ENCODE peak calls at places on chromosomes 16 and 17, in five cellular contexts. E, T, W, U and B are unnamed samples.

GRCh38 chr17:19867094-19867653 is 562 bp downstream of the ULK2 start:
- DNase-seq in E (peak), T (peak), W (peak), U (peak), B (peak)

GRCh38 chr17:48550313-48551205 is 5.7 kb upstream of the HOXB2 start:
- DNase-seq in E (no peak), T (no peak), W (no peak), U (no peak), B (no peak)

GRCh38 chr17:43974541-43975315 is 21.0 kb upstream of the PYY start:
- DNase-seq in E (no peak), T (no peak), W (no peak), U (no peak), B (no peak)

GRCh38 chr16:87918866-87919680 is 17.3 kb downstream of the CA5A start:
- DNase-seq in E (no peak), T (peak), W (no peak), U (no peak), B (peak)

GRCh38 chr17:59859444-59860025 is 33.2 kb downstream of the TUBD1 start:
- DNase-seq in E (no peak), T (no peak), W (no peak), U (no peak), B (no peak)

GRCh38 chr17:74865504-74866197 is 6.0 kb upstream of the GRIN2C start:
- DNase-seq in E (no peak), T (no peak), W (no peak), U (no peak), B (no peak)

GRCh38 chr17:73255671-73256181 is 6.0 kb downstream of the CPSF4L start:
- DNase-seq in E (peak), T (peak), W (peak), U (peak), B (peak)

GRCh38 chr16:3983081-3983520 is 102.6 kb upstream of the CREBBP start:
- DNase-seq in E (peak), T (peak), W (peak), U (peak), B (peak)

GRCh38 chr17:81576621-81577277 is 24.6 kb upstream of the FAAP100 start:
- DNase-seq in E (no peak), T (no peak), W (peak), U (no peak), B (no peak)

GRCh38 chr16:81693467-81694303 is 85.4 kb upstream of the PLCG2 start:
- DNase-seq in E (no peak), T (no peak), W (no peak), U (no peak), B (no peak)

GRCh38 chr17:65794572-65794971 is 233.1 kb upstream of the AXIN2 start:
- DNase-seq in E (peak), T (no peak), W (peak), U (peak), B (no peak)

GRCh38 chr17:28554565-28554964 is 2.1 kb upstream of the UNC119 start:
- DNase-seq in E (no peak), T (no peak), W (no peak), U (no peak), B (no peak)

GRCh38 chr16:4293822-4294457 is 21.1 kb upstream of the TFAP4 start:
- DNase-seq in E (no peak), T (no peak), W (peak), U (peak), B (peak)

GRCh38 chr17:78684026-78684425 is 98.0 kb downstream of the CYTH1 start:
- DNase-seq in E (no peak), T (no peak), W (no peak), U (no peak), B (no peak)

GRCh38 chr17:80337195-80337895 is 76.7 kb downstream of the RNF213 start:
- DNase-seq in E (no peak), T (no peak), W (no peak), U (no peak), B (no peak)

GRCh38 chr17:15978606-15979005 is 20.9 kb downstream of the ZSWIM7 start:
- DNase-seq in E (no peak), T (no peak), W (no peak), U (no peak), B (no peak)

GRCh38 chr16:51392651-51393187 is 241.6 kb upstream of the SALL1 start:
- DNase-seq in E (no peak), T (peak), W (no peak), U (no peak), B (no peak)

GRCh38 chr16:78240459-78241222 is 141.2 kb downstream of the WWOX start:
- DNase-seq in E (no peak), T (no peak), W (peak), U (peak), B (no peak)

GRCh38 chr17:49926886-49927285 is 42.1 kb upstream of the DLX4 start:
- DNase-seq in E (no peak), T (no peak), W (no peak), U (no peak), B (peak)

GRCh38 chr17:21318439-21318838 is 33.9 kb downstream of the MAP2K3 start:
- DNase-seq in E (no peak), T (no peak), W (no peak), U (no peak), B (no peak)

GRCh38 chr16:14015948-14016347 is 55.2 kb upstream of the MRTFB start:
- DNase-seq in E (no peak), T (no peak), W (peak), U (no peak), B (peak)

GRCh38 chr17:48043171-48043570 is 5.0 kb upstream of the NFE2L1 start:
- DNase-seq in E (no peak), T (no peak), W (no peak), U (no peak), B (no peak)

GRCh38 chr16:57315401-57315800 is 30.9 kb upstream of the PLLP start:
- DNase-seq in E (no peak), T (no peak), W (no peak), U (no peak), B (no peak)

GRCh38 chr17:76046064-76046463 is 19.0 kb upstream of the EVPL start:
- DNase-seq in E (no peak), T (no peak), W (no peak), U (no peak), B (no peak)

GRCh38 chr16:87017388-87018012 is 299.7 kb downstream of the C16orf95 start:
- DNase-seq in E (peak), T (no peak), W (peak), U (no peak), B (no peak)

GRCh38 chr17:66317629-66318028 is 15.2 kb downstream of the PRKCA start:
- DNase-seq in E (no peak), T (no peak), W (no peak), U (no peak), B (no peak)

GRCh38 chr16:65012357-65012756 is 109.5 kb downstream of the CDH11 start:
- DNase-seq in E (no peak), T (no peak), W (no peak), U (no peak), B (no peak)

GRCh38 chr16:56190903-56191806 is at the start of gene GNAO1:
- DNase-seq in E (no peak), T (no peak), W (peak), U (peak), B (peak)

GRCh38 chr17:2704890-2705248 is 6.7 kb downstream of the CLUH start:
- DNase-seq in E (no peak), T (no peak), W (no peak), U (no peak), B (peak)

GRCh38 chr17:31140127-31140526 is 45.4 kb downstream of the NF1 start:
- DNase-seq in E (no peak), T (no peak), W (no peak), U (no peak), B (no peak)

GRCh38 chr16:56041556-56042140 is 149.6 kb upstream of the GNAO1 start:
- DNase-seq in E (peak), T (no peak), W (peak), U (no peak), B (no peak)

GRCh38 chr16:30786936-30787612 is at the start of gene ZNF629:
- DNase-seq in E (peak), T (peak), W (peak), U (peak), B (peak)

GRCh38 chr16:19710991-19711545 is 7.0 kb downstream of the KNOP1 start:
- DNase-seq in E (no peak), T (no peak), W (no peak), U (peak), B (no peak)

GRCh38 chr17:29848737-29849136 is 81.3 kb downstream of the SSH2 start:
- DNase-seq in E (no peak), T (no peak), W (no peak), U (no peak), B (no peak)

GRCh38 chr16:30896890-30897730 is 696 bp downstream of the CTF1 start:
- DNase-seq in E (peak), T (peak), W (peak), U (peak), B (peak)

GRCh38 chr16:65489531-65490023 is 367.7 kb upstream of the CDH11 start:
- DNase-seq in E (no peak), T (no peak), W (no peak), U (no peak), B (no peak)

GRCh38 chr16:31202402-31203385 is at the start of gene PYCARD:
- DNase-seq in E (no peak), T (peak), W (no peak), U (peak), B (peak)

GRCh38 chr16:73020409-73020884 is 27.5 kb downstream of the ZFHX3 start:
- DNase-seq in E (peak), T (peak), W (peak), U (peak), B (peak)

DNA sequence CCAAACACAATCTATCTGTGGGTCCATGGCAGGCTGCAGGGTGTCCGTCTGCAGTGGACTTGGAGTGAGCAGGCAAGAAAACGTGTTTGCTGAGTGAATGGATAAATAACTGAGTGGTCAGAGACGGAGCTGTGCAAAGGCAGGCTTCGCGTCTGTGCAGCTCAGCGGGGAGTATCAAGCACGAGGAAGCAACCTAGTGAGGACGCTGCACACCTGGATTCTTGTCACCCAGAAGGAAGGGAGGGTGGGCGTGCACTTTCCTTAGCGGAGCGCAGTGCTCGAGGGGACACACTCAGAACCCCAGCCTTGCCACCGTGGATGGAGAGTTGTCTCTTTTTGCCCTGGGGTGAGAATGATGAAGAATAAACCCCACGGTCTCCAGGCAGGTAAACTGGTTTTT is 1.5 kb upstream of the RCVRN start:
- DNase-seq in E (no peak), T (no peak), W (no peak), U (no peak), B (no peak)
- H3K27ac ChIP-seq in E (no peak), T (no peak), W (peak), U (no peak), B (no peak)

GRCh38 chr17:6938637-6939036 is 57.2 kb upstream of the ALOX12 start:
- DNase-seq in E (no peak), T (no peak), W (no peak), U (no peak), B (no peak)

GRCh38 chr17:6936370-6937028 is 59.4 kb upstream of the ALOX12 start:
- DNase-seq in E (no peak), T (peak), W (no peak), U (no peak), B (peak)

GRCh38 chr17:6941989-6942388 is 53.9 kb upstream of the ALOX12 start:
- DNase-seq in E (no peak), T (no peak), W (no peak), U (no peak), B (no peak)

DNA sequence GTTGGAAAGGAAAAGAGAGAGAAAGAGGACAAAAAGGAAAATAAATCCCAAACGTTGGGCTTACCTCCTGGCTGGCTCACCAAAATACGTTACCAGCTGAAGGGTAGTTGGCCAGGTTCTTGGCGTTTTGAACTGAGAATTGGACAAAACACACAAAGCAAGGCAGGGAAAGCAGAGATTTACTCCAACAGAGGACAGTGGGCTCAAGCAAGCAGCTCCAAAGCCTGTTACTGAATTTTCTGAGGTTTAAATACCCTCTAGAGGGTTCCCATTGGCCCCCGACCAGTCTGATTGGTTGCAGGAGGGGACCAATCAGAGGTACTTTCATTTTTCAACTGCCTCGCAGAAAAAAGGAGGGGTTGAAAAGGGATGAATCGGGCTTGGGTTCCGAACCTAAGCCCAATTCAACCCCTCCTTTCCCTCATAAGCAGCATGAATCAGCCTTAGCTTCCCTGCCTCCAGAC is 55.6 kb upstream of the ALOX12 start:
- DNase-seq in E (no peak), T (no peak), W (no peak), U (no peak), B (no peak)
- TF ChIP-seq POLR2A in E (no peak), T (no peak), W (no peak), U (no peak), B (peak)

DNA sequence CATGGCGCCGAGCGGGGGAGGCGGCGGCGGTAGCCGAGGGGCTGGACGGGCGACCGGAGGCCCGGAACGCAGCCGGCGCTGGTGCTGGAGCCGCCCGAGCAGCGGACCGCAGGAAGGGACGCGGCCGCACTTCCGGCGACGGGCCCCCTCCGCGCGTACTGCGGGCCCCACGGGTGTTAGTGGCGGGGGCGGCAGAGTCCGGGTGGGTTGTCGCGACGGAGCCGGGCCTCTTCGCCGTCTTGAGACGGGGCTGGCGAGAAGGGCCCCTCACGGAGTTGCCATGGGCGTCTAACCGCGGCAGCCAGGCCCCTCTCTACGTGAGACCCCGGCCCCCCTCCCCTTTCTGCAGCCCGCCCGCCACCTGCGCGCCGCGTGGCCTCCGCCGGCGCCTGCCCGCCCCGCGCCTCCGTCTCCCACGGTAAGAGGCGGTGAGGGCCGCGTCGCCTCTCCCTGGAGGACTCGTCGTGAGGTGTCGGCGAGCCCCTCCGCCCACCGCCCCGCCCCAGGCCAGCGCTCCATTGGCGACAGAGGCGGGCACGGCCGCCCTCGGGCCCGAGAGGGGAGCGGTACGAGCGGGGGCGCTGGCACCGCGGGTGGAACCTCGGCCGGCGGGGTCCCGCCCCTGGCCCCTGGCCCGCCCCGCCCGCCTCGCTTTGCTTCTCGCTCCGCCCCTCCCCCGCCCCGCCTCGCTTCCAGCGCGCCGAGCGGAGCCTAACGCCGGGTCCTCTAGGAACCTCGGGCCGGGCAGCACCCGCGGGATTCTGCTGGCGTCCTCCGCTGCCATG is at the start of the genes VPS9D1 and ZNF276:
- DNase-seq in E (peak), T (peak), W (peak), U (peak), B (peak)
- H3K27ac ChIP-seq in E (peak), T (peak), W (peak), U (peak), B (peak)

GRCh38 chr16:2867987-2868789 is 10.2 kb upstream of the PRSS22 start:
- DNase-seq in E (peak), T (peak), W (peak), U (peak), B (peak)
- TF ChIP-seq POLR2A in E (peak), T (no peak), W (peak), U (peak), B (peak)